ENCODE peak calls at places on chromosomes 12 and 14, in seven cellular contexts. One of them, this sample, is unnamed.

GRCh38 chr14:55749201-55749812 is 169.3 kb downstream of the KTN1 start:
- DNase-seq in heart left ventricle: no peak
- DNase-seq in GM12865: no peak
- DNase-seq in LoVo: no peak
- DNase-seq in heart right ventricle: no peak
- DNase-seq in HCT116: no peak
- DNase-seq in left lung: no peak
- DNase-seq in this sample: no peak

GRCh38 chr12:112843272-112843671 is 51.7 kb downstream of the RPH3A start:
- DNase-seq in GM12865: no peak
- DNase-seq in LoVo: no peak
- DNase-seq in HCT116: no peak
- DNase-seq in left lung: no peak
- DNase-seq in heart right ventricle: no peak
- DNase-seq in heart left ventricle: no peak
- DNase-seq in this sample: no peak

GRCh38 chr12:50725011-50725899 is 38.6 kb upstream of the ATF1 start:
- DNase-seq in GM12865: no peak
- DNase-seq in heart right ventricle: no peak
- DNase-seq in HCT116: no peak
- DNase-seq in left lung: no peak
- DNase-seq in heart left ventricle: no peak
- DNase-seq in LoVo: no peak
- DNase-seq in this sample: no peak

GRCh38 chr12:115835445-115835844 is 442.0 kb downstream of the MED13L start:
- DNase-seq in LoVo: no peak
- DNase-seq in left lung: no peak
- DNase-seq in GM12865: no peak
- DNase-seq in heart left ventricle: no peak
- DNase-seq in HCT116: no peak
- DNase-seq in heart right ventricle: no peak
- DNase-seq in this sample: no peak

GRCh38 chr14:24145700-24146621 is at the start of gene PSME2:
- DNase-seq in heart right ventricle: no peak
- DNase-seq in heart left ventricle: no peak
- DNase-seq in left lung: no peak
- DNase-seq in GM12865: no peak
- DNase-seq in LoVo: no peak
- DNase-seq in HCT116: no peak
- DNase-seq in this sample: no peak

GRCh38 chr14:74302160-74302628 is 540 bp downstream of the ABCD4 start:
- DNase-seq in GM12865: peak; percentile 66
- DNase-seq in left lung: no peak
- DNase-seq in heart left ventricle: no peak
- DNase-seq in HCT116: no peak
- DNase-seq in heart right ventricle: no peak
- DNase-seq in LoVo: peak; percentile 61
- DNase-seq in this sample: no peak

GRCh38 chr12:62098131-62098530 is 162.1 kb upstream of the USP15 start:
- DNase-seq in left lung: no peak
- DNase-seq in heart left ventricle: no peak
- DNase-seq in heart right ventricle: no peak
- DNase-seq in LoVo: no peak
- DNase-seq in GM12865: no peak
- DNase-seq in HCT116: no peak
- DNase-seq in this sample: no peak

GRCh38 chr12:84912191-84913142 is at the start of gene SLC6A15:
- DNase-seq in LoVo: no peak
- DNase-seq in GM12865: peak; percentile 38
- DNase-seq in HCT116: no peak
- DNase-seq in heart left ventricle: no peak
- DNase-seq in heart right ventricle: no peak
- DNase-seq in left lung: peak; percentile 82
- DNase-seq in this sample: no peak

GRCh38 chr12:123748661-123749060 is 13.4 kb upstream of the DNAH10 start:
- DNase-seq in HCT116: no peak
- DNase-seq in heart left ventricle: no peak
- DNase-seq in heart right ventricle: no peak
- DNase-seq in LoVo: no peak
- DNase-seq in left lung: no peak
- DNase-seq in GM12865: no peak
- DNase-seq in this sample: no peak

GRCh38 chr14:32984531-32984930 is 45.9 kb downstream of the NPAS3 start:
- DNase-seq in HCT116: no peak
- DNase-seq in heart left ventricle: no peak
- DNase-seq in GM12865: no peak
- DNase-seq in heart right ventricle: no peak
- DNase-seq in left lung: no peak
- DNase-seq in LoVo: no peak
- DNase-seq in this sample: no peak

GRCh38 chr12:102376781-102377180 is 103.6 kb downstream of the IGF1 start:
- DNase-seq in left lung: no peak
- DNase-seq in GM12865: no peak
- DNase-seq in HCT116: no peak
- DNase-seq in heart left ventricle: no peak
- DNase-seq in LoVo: no peak
- DNase-seq in heart right ventricle: no peak
- DNase-seq in this sample: no peak

GRCh38 chr12:116525418-116526001 is 33.7 kb upstream of the MAP1LC3B2 start:
- DNase-seq in heart left ventricle: peak; percentile 54
- DNase-seq in heart right ventricle: peak; percentile 38
- DNase-seq in HCT116: peak; percentile 80
- DNase-seq in left lung: no peak
- DNase-seq in GM12865: no peak
- DNase-seq in LoVo: peak; percentile 71
- DNase-seq in this sample: peak; percentile 64

GRCh38 chr12:26631846-26632245 is 201.1 kb downstream of the ITPR2 start:
- DNase-seq in heart right ventricle: no peak
- DNase-seq in LoVo: no peak
- DNase-seq in HCT116: no peak
- DNase-seq in GM12865: no peak
- DNase-seq in heart left ventricle: no peak
- DNase-seq in left lung: no peak
- DNase-seq in this sample: no peak

GRCh38 chr14:95018845-95019244 is 138.5 kb downstream of the DICER1 start:
- DNase-seq in left lung: no peak
- DNase-seq in LoVo: no peak
- DNase-seq in HCT116: no peak
- DNase-seq in heart right ventricle: no peak
- DNase-seq in GM12865: no peak
- DNase-seq in heart left ventricle: no peak
- DNase-seq in this sample: no peak

GRCh38 chr12:116202940-116203339 is 74.6 kb downstream of the MED13L start:
- DNase-seq in GM12865: no peak
- DNase-seq in heart right ventricle: no peak
- DNase-seq in LoVo: no peak
- DNase-seq in left lung: no peak
- DNase-seq in heart left ventricle: no peak
- DNase-seq in HCT116: no peak
- DNase-seq in this sample: no peak

GRCh38 chr14:72907886-72908285 is 14.0 kb upstream of the DPF3 start:
- DNase-seq in GM12865: no peak
- DNase-seq in heart right ventricle: no peak
- DNase-seq in HCT116: no peak
- DNase-seq in left lung: no peak
- DNase-seq in LoVo: peak; percentile 67
- DNase-seq in heart left ventricle: no peak
- DNase-seq in this sample: no peak

GRCh38 chr12:54262403-54262925 is 17.5 kb downstream of the CBX5 start:
- DNase-seq in LoVo: peak; percentile 34
- DNase-seq in GM12865: no peak
- DNase-seq in left lung: no peak
- DNase-seq in HCT116: no peak
- DNase-seq in heart left ventricle: no peak
- DNase-seq in heart right ventricle: no peak
- DNase-seq in this sample: no peak

GRCh38 chr12:92432724-92433281 is 270.0 kb upstream of the PLEKHG7 start:
- DNase-seq in HCT116: no peak
- DNase-seq in heart left ventricle: no peak
- DNase-seq in LoVo: no peak
- DNase-seq in left lung: no peak
- DNase-seq in heart right ventricle: no peak
- DNase-seq in GM12865: peak; percentile 91
- DNase-seq in this sample: no peak

GRCh38 chr12:75720807-75721206 is 209.4 kb upstream of the KRR1 start:
- DNase-seq in HCT116: no peak
- DNase-seq in GM12865: no peak
- DNase-seq in heart left ventricle: no peak
- DNase-seq in heart right ventricle: no peak
- DNase-seq in left lung: no peak
- DNase-seq in LoVo: no peak
- DNase-seq in this sample: no peak

GRCh38 chr14:62077676-62078261 is 315.5 kb downstream of the SNAPC1 start:
- DNase-seq in LoVo: no peak
- DNase-seq in GM12865: no peak
- DNase-seq in HCT116: no peak
- DNase-seq in heart right ventricle: no peak
- DNase-seq in left lung: no peak
- DNase-seq in heart left ventricle: no peak
- DNase-seq in this sample: no peak

GRCh38 chr12:3409662-3410061 is 81.3 kb upstream of the PRMT8 start:
- DNase-seq in left lung: no peak
- DNase-seq in LoVo: no peak
- DNase-seq in GM12865: no peak
- DNase-seq in HCT116: no peak
- DNase-seq in heart left ventricle: no peak
- DNase-seq in heart right ventricle: no peak
- DNase-seq in this sample: no peak

GRCh38 chr12:71014180-71014785 is 93.7 kb upstream of the PTPRR start:
- DNase-seq in heart left ventricle: no peak
- DNase-seq in HCT116: peak; percentile 51
- DNase-seq in GM12865: no peak
- DNase-seq in LoVo: peak; percentile 70
- DNase-seq in left lung: no peak
- DNase-seq in heart right ventricle: no peak
- DNase-seq in this sample: no peak

GRCh38 chr14:96376093-96376492 is 12.8 kb downstream of the GSKIP start:
- DNase-seq in heart left ventricle: no peak
- DNase-seq in HCT116: no peak
- DNase-seq in heart right ventricle: no peak
- DNase-seq in LoVo: peak; percentile 35
- DNase-seq in GM12865: no peak
- DNase-seq in left lung: no peak
- DNase-seq in this sample: no peak

GRCh38 chr14:50599700-50600444 is 39.9 kb downstream of the ATL1 start:
- DNase-seq in heart right ventricle: no peak
- DNase-seq in HCT116: peak; percentile 38
- DNase-seq in GM12865: peak; percentile 55
- DNase-seq in heart left ventricle: no peak
- DNase-seq in left lung: no peak
- DNase-seq in LoVo: peak; percentile 82
- DNase-seq in this sample: peak; percentile 17

GRCh38 chr12:68222336-68222735 is 3.3 kb downstream of the IL26 start:
- DNase-seq in LoVo: no peak
- DNase-seq in heart left ventricle: no peak
- DNase-seq in left lung: no peak
- DNase-seq in heart right ventricle: no peak
- DNase-seq in GM12865: no peak
- DNase-seq in HCT116: no peak
- DNase-seq in this sample: no peak

GRCh38 chr14:89921346-89921745 is 33.2 kb downstream of the EFCAB11 start:
- DNase-seq in HCT116: no peak
- DNase-seq in LoVo: no peak
- DNase-seq in left lung: no peak
- DNase-seq in heart left ventricle: no peak
- DNase-seq in GM12865: no peak
- DNase-seq in heart right ventricle: no peak
- DNase-seq in this sample: no peak

GRCh38 chr12:70920891-70921290 is 353 bp upstream of the PTPRR start:
- DNase-seq in heart left ventricle: no peak
- DNase-seq in GM12865: no peak
- DNase-seq in LoVo: no peak
- DNase-seq in heart right ventricle: no peak
- DNase-seq in left lung: no peak
- DNase-seq in HCT116: no peak
- DNase-seq in this sample: no peak

GRCh38 chr14:35287481-35288013 is 4.6 kb upstream of the PSMA6 start:
- DNase-seq in heart right ventricle: no peak
- DNase-seq in left lung: no peak
- DNase-seq in HCT116: no peak
- DNase-seq in heart left ventricle: no peak
- DNase-seq in LoVo: no peak
- DNase-seq in GM12865: peak; percentile 69
- DNase-seq in this sample: no peak

GRCh38 chr14:100616854-100617714 is 29.9 kb upstream of the BEGAIN start:
- DNase-seq in heart right ventricle: no peak
- DNase-seq in HCT116: no peak
- DNase-seq in heart left ventricle: no peak
- DNase-seq in GM12865: no peak
- DNase-seq in left lung: no peak
- DNase-seq in LoVo: no peak
- DNase-seq in this sample: no peak

GRCh38 chr12:68070957-68071356 is 81.7 kb downstream of the IFNG-AS1 start:
- DNase-seq in LoVo: no peak
- DNase-seq in GM12865: no peak
- DNase-seq in heart left ventricle: no peak
- DNase-seq in left lung: no peak
- DNase-seq in HCT116: no peak
- DNase-seq in heart right ventricle: no peak
- DNase-seq in this sample: no peak

GRCh38 chr14:64388533-64389243 is 535 bp downstream of the MTHFD1 start:
- DNase-seq in left lung: no peak
- DNase-seq in GM12865: no peak
- DNase-seq in heart right ventricle: peak; percentile 40
- DNase-seq in HCT116: no peak
- DNase-seq in LoVo: peak; percentile 37
- DNase-seq in heart left ventricle: no peak
- DNase-seq in this sample: no peak

GRCh38 chr12:29026419-29026818 is 122.7 kb upstream of the FAR2 start:
- DNase-seq in LoVo: no peak
- DNase-seq in heart right ventricle: no peak
- DNase-seq in left lung: no peak
- DNase-seq in heart left ventricle: no peak
- DNase-seq in HCT116: no peak
- DNase-seq in GM12865: no peak
- DNase-seq in this sample: no peak

GRCh38 chr14:33061667-33062325 is 123.1 kb downstream of the NPAS3 start:
- DNase-seq in GM12865: no peak
- DNase-seq in heart right ventricle: no peak
- DNase-seq in HCT116: no peak
- DNase-seq in heart left ventricle: no peak
- DNase-seq in LoVo: no peak
- DNase-seq in left lung: no peak
- DNase-seq in this sample: no peak

GRCh38 chr14:23094666-23095195 is at the start of gene ACIN1:
- DNase-seq in heart left ventricle: peak; percentile 77
- DNase-seq in LoVo: peak; percentile 84
- DNase-seq in HCT116: peak; percentile 74
- DNase-seq in heart right ventricle: peak; percentile 99
- DNase-seq in GM12865: peak; percentile 92
- DNase-seq in left lung: peak; percentile 97
- DNase-seq in this sample: peak; percentile 58

GRCh38 chr12:87953257-87953860 is 75.8 kb downstream of the C12orf50 start:
- DNase-seq in heart right ventricle: no peak
- DNase-seq in left lung: no peak
- DNase-seq in GM12865: peak; percentile 21
- DNase-seq in LoVo: peak; percentile 49
- DNase-seq in HCT116: peak; percentile 41
- DNase-seq in heart left ventricle: no peak
- DNase-seq in this sample: no peak

GRCh38 chr14:99169776-99170356 is 102.1 kb downstream of the BCL11B start:
- DNase-seq in heart right ventricle: no peak
- DNase-seq in heart left ventricle: no peak
- DNase-seq in left lung: no peak
- DNase-seq in LoVo: no peak
- DNase-seq in HCT116: no peak
- DNase-seq in GM12865: no peak
- DNase-seq in this sample: no peak

GRCh38 chr12:110124184-110124995 is at the start of gene IFT81:
- DNase-seq in HCT116: peak; percentile 80
- DNase-seq in GM12865: peak; percentile 96
- DNase-seq in heart right ventricle: peak; percentile 96
- DNase-seq in heart left ventricle: peak; percentile 97
- DNase-seq in LoVo: peak; percentile 98
- DNase-seq in left lung: peak; percentile 98
- DNase-seq in this sample: peak; percentile 49

This sample was measured in keratinocyte.